ENCODE peak calls at places on chromosome 1, in four cellular contexts. J is HTR-8/SVneo; V is A172; O is stimulated activated CD4-positive, alpha-beta T cell treated with anti-CD3 and anti-CD28 coated beads, Interleukin-2, amount 100 ng/mL, for 24 hours. W is an unnamed sample.

GRCh38 chr1:41521766-41522165 is 37.3 kb upstream of the EDN2 start:
- DNase-seq in J (no peak), V (no peak), O (no peak), W (no peak)

GRCh38 chr1:2985121-2985561 is 36.1 kb upstream of the ACTRT2 start:
- DNase-seq in J (no peak), V (no peak), O (no peak), W (no peak)

GRCh38 chr1:223742861-223743517 is 30.6 kb downstream of the CAPN2 start:
- DNase-seq in J (no peak), V (peak), O (no peak), W (no peak)

GRCh38 chr1:9230869-9231533 is 3.6 kb upstream of the H6PD start:
- DNase-seq in J (no peak), V (peak), O (no peak), W (no peak)

GRCh38 chr1:183270541-183271141 is 84.6 kb downstream of the LAMC2 start:
- DNase-seq in J (peak), V (peak), O (no peak), W (no peak)

GRCh38 chr1:59163268-59164092 is 133.4 kb upstream of the FGGY start:
- DNase-seq in J (no peak), V (peak), O (no peak), W (no peak)

GRCh38 chr1:8370046-8370881 is 52.4 kb downstream of the SLC45A1 start:
- DNase-seq in J (no peak), V (no peak), O (no peak), W (no peak)

GRCh38 chr1:221887091-221887746 is 145.3 kb upstream of the DUSP10 start:
- DNase-seq in J (peak), V (peak), O (no peak), W (no peak)

GRCh38 chr1:56189454-56189853 is 389.9 kb downstream of the PLPP3 start:
- DNase-seq in J (no peak), V (no peak), O (no peak), W (no peak)

W was measured in stimulated activated naive B cell treated with anti-CD40 and anti-IgM and Interleukin-4, amounts not matched to agents 10 μg/mL and 1 μg/mL and 100 μg/mL, for 72 hours.